ENCODE peak calls at places on chromosome 18, in five cellular contexts. M, V, X, H and P are unnamed samples.

GRCh38 chr18:62603211-62603610 is 80.4 kb downstream of the ZCCHC2 start:
- DNase-seq in M (no peak), V (no peak), X (no peak), H (no peak), P (no peak)

GRCh38 chr18:24632158-24632988 is 171.9 kb downstream of the HRH4 start:
- DNase-seq in M (no peak), V (no peak), X (no peak), H (no peak), P (peak; percentile 93)

GRCh38 chr18:7117390-7118355 is at the start of gene LAMA1:
- DNase-seq in M (no peak), V (peak; percentile 22), X (no peak), H (no peak), P (peak; percentile 37)

GRCh38 chr18:3273042-3273441 is 11.1 kb downstream of the MYL12B start:
- DNase-seq in M (no peak), V (no peak), X (no peak), H (no peak), P (no peak)

GRCh38 chr18:44934894-44935293 is 254.2 kb downstream of the SETBP1 start:
- DNase-seq in M (no peak), V (no peak), X (no peak), H (no peak), P (peak; percentile 38)

GRCh38 chr18:9209230-9209629 is 72.6 kb downstream of the ANKRD12 start:
- DNase-seq in M (no peak), V (peak; percentile 48), X (no peak), H (no peak), P (no peak)

GRCh38 chr18:22286576-22286975 is 117.2 kb downstream of the GATA6 start:
- DNase-seq in M (peak; percentile 87), V (no peak), X (no peak), H (no peak), P (no peak)

GRCh38 chr18:47235096-47235495 is 16.4 kb downstream of the SKOR2 start:
- DNase-seq in M (no peak), V (no peak), X (no peak), H (no peak), P (peak; percentile 33)

GRCh38 chr18:58285731-58286130 is 241.7 kb downstream of the NEDD4L start:
- DNase-seq in M (no peak), V (no peak), X (no peak), H (no peak), P (no peak)

GRCh38 chr18:1018211-1018651 is 113.6 kb downstream of the ADCYAP1 start:
- DNase-seq in M (no peak), V (peak; percentile 15), X (peak; percentile 93), H (no peak), P (peak; percentile 98)

GRCh38 chr18:38868757-38869156 is 1303.2 kb upstream of the CELF4 start:
- DNase-seq in M (no peak), V (no peak), X (peak; percentile 8), H (no peak), P (peak; percentile 35)

GRCh38 chr18:48543228-48543627 is 4.4 kb downstream of the CTIF start:
- DNase-seq in M (no peak), V (no peak), X (peak; percentile 64), H (no peak), P (peak; percentile 89)

GRCh38 chr18:25223899-25224607 is 127.9 kb downstream of the ZNF521 start:
- DNase-seq in M (no peak), V (no peak), X (no peak), H (no peak), P (no peak)

GRCh38 chr18:5914971-5915370 is 19.6 kb upstream of the TMEM200C start:
- DNase-seq in M (no peak), V (no peak), X (no peak), H (no peak), P (peak; percentile 83)

GRCh38 chr18:59087391-59087790 is 52.3 kb upstream of the SEC11C start:
- DNase-seq in M (no peak), V (no peak), X (no peak), H (no peak), P (peak; percentile 48)

GRCh38 chr18:67217551-67218166 is 298.9 kb downstream of the DSEL start:
- DNase-seq in M (peak; percentile 46), V (peak; percentile 89), X (peak; percentile 82), H (peak; percentile 44), P (peak; percentile 81)

GRCh38 chr18:57728941-57729511 is 74.1 kb downstream of the ATP8B1 start:
- DNase-seq in M (peak; percentile 53), V (no peak), X (no peak), H (no peak), P (no peak)

GRCh38 chr18:63179422-63179821 is 140.1 kb downstream of the BCL2 start:
- DNase-seq in M (no peak), V (no peak), X (no peak), H (no peak), P (no peak)

GRCh38 chr18:62717059-62717849 is 1.9 kb downstream of the PHLPP1 start:
- DNase-seq in M (peak; percentile 70), V (peak; percentile 53), X (peak; percentile 84), H (peak; percentile 41), P (peak; percentile 94)

GRCh38 chr18:7370812-7371211 is 139.9 kb downstream of the LRRC30 start:
- DNase-seq in M (no peak), V (no peak), X (no peak), H (no peak), P (no peak)